ENCODE peak calls at places on chromosomes 4 and X, in eight cellular contexts. T is activated naive CD4-positive, alpha-beta T cell treated with Interleukin-2 at 50 U/mL for 16 hours; J is GM03348; N is activated CD4-positive, alpha-beta T cell treated with anti-CD3 and anti-CD28 coated beads, Interleukin-2, amount 50 U/mL, for 4 hours; G is NCI-H345; R is CD4-positive, alpha-beta T cell; L is cardiac muscle cell; M is HT1080. W is an unnamed sample.

GRCh38 chr4:78749972-78750727 is 26.0 kb upstream of the BMP2K start:
- DNase-seq in T (no peak), J (no peak), N (no peak), G (no peak), R (no peak), L (no peak), M (no peak), W (no peak)

GRCh38 chr4:8472689-8473197 is 32.2 kb downstream of the TRMT44 start:
- DNase-seq in T (no peak), J (peak), N (no peak), G (no peak), R (no peak), L (no peak), M (peak), W (no peak)

GRCh38 chr4:119302073-119302832 is 19.7 kb downstream of the FABP2 start:
- DNase-seq in T (no peak), J (no peak), N (no peak), G (no peak), R (no peak), L (no peak), M (no peak), W (no peak)

GRCh38 chr4:113880240-113881028 is 99.0 kb downstream of the ARSJ start:
- DNase-seq in T (no peak), J (no peak), N (no peak), G (no peak), R (no peak), L (no peak), M (no peak), W (no peak)

GRCh38 chr4:39527296-39528055 is at the start of gene UGDH:
- DNase-seq in T (peak), J (peak), N (peak), G (peak), R (peak), L (peak), M (peak), W (peak)

GRCh38 chr4:102339018-102339417 is 6.3 kb downstream of the SLC39A8 start:
- DNase-seq in T (no peak), J (no peak), N (no peak), G (no peak), R (no peak), L (no peak), M (no peak), W (no peak)

GRCh38 chr4:124526760-124527159 is 185.8 kb downstream of the ANKRD50 start:
- DNase-seq in T (no peak), J (no peak), N (no peak), G (no peak), R (no peak), L (no peak), M (no peak), W (no peak)

GRCh38 chrX:54920610-54921426 is at the start of gene TRO:
- DNase-seq in T (no peak), J (no peak), N (no peak), G (peak), R (no peak), L (peak), M (no peak), W (no peak)

GRCh38 chr4:8707045-8707781 is 114.6 kb downstream of the CPZ start:
- DNase-seq in T (no peak), J (no peak), N (no peak), G (no peak), R (no peak), L (no peak), M (no peak), W (no peak)

GRCh38 chrX:34426334-34426733 is 230.8 kb downstream of the TMEM47 start:
- DNase-seq in T (no peak), J (no peak), N (no peak), G (no peak), R (no peak), L (peak), M (no peak), W (no peak)

GRCh38 chrX:31092970-31093638 is 21.3 kb upstream of the FTHL17 start:
- DNase-seq in T (no peak), J (no peak), N (no peak), G (no peak), R (no peak), L (no peak), M (no peak), W (no peak)

GRCh38 chrX:19535481-19535880 is 20.2 kb upstream of the MAP3K15 start:
- DNase-seq in T (no peak), J (peak), N (no peak), G (peak), R (no peak), L (peak), M (peak), W (no peak)

GRCh38 chr4:169249214-169249973 is 21.4 kb downstream of the SH3RF1 start:
- DNase-seq in T (no peak), J (no peak), N (no peak), G (no peak), R (no peak), L (no peak), M (no peak), W (no peak)

GRCh38 chr4:108111781-108112180 is 57.0 kb downstream of the LEF1 start:
- DNase-seq in T (no peak), J (no peak), N (no peak), G (no peak), R (no peak), L (no peak), M (no peak), W (no peak)

GRCh38 chrX:68696267-68696666 is 48.8 kb downstream of the STARD8 start:
- DNase-seq in T (no peak), J (no peak), N (no peak), G (no peak), R (no peak), L (no peak), M (no peak), W (no peak)

GRCh38 chr4:150782311-150782710 is 200.4 kb downstream of the MAB21L2 start:
- DNase-seq in T (no peak), J (no peak), N (no peak), G (peak), R (no peak), L (peak), M (peak), W (no peak)

GRCh38 chrX:41314204-41314603 is 19.8 kb upstream of the DDX3X start:
- DNase-seq in T (no peak), J (no peak), N (no peak), G (no peak), R (no peak), L (no peak), M (no peak), W (no peak)

GRCh38 chr4:109302366-109303140 is at the start of gene COL25A1:
- DNase-seq in T (peak), J (peak), N (peak), G (no peak), R (peak), L (peak), M (no peak), W (peak)

GRCh38 chr4:182240161-182241130 is 2.8 kb upstream of the TENM3 start:
- DNase-seq in T (no peak), J (peak), N (no peak), G (no peak), R (no peak), L (peak), M (peak), W (no peak)

GRCh38 chr4:88792268-88792781 is 94.7 kb upstream of the NAP1L5 start:
- DNase-seq in T (no peak), J (peak), N (no peak), G (no peak), R (no peak), L (no peak), M (peak), W (no peak)

GRCh38 chr4:146029939-146030710 is 91.5 kb upstream of the ZNF827 start:
- DNase-seq in T (no peak), J (no peak), N (no peak), G (no peak), R (no peak), L (no peak), M (no peak), W (no peak)

GRCh38 chrX:104565791-104566687 is at the start of gene IL1RAPL2:
- DNase-seq in T (no peak), J (no peak), N (no peak), G (no peak), R (no peak), L (peak), M (peak), W (peak)

GRCh38 chr4:79176351-79176750 is 149.5 kb downstream of the NAA11 start:
- DNase-seq in T (no peak), J (no peak), N (no peak), G (no peak), R (no peak), L (no peak), M (no peak), W (no peak)

GRCh38 chr4:113958766-113959540 is 20.5 kb downstream of the ARSJ start:
- DNase-seq in T (no peak), J (peak), N (no peak), G (no peak), R (no peak), L (no peak), M (peak), W (no peak)

GRCh38 chr4:156946508-156947197 is 24.9 kb downstream of the PDGFC start:
- DNase-seq in T (no peak), J (peak), N (no peak), G (no peak), R (no peak), L (no peak), M (peak), W (peak)

GRCh38 chr4:163492951-163493504 is 1.5 kb upstream of the TMA16 start:
- DNase-seq in T (no peak), J (no peak), N (no peak), G (no peak), R (no peak), L (no peak), M (peak), W (no peak)